ENCODE peak calls at places on chromosome 15, in six cellular contexts. L is H1, P is Peyer's patch, T is transverse colon, Z is IMR-90, E is uterus. U is an unnamed sample.
A peak's percentile ranks its signal among the peaks of the same experiment; 100 is the strongest.

GRCh38 chr15:83809345-83809744 is 155.4 kb downstream of the ADAMTSL3 start:
- DNase-seq in E (no peak), Z (no peak), L (no peak), T (no peak), P (no peak), U (no peak)

GRCh38 chr15:94229591-94230365 is 1.6 kb upstream of the MCTP2 start:
- DNase-seq in L (no peak), T (no peak), Z (no peak), P (no peak), E (no peak), U (no peak)

GRCh38 chr15:77440378-77440999 is 19.8 kb downstream of the HMG20A start:
- DNase-seq in L (no peak), Z (peak; percentile 70), E (no peak), T (no peak), P (no peak), U (no peak)

GRCh38 chr15:76837474-76837873 is 67.7 kb downstream of the SCAPER start:
- DNase-seq in Z (no peak), E (no peak), T (no peak), L (no peak), P (no peak), U (no peak)

GRCh38 chr15:99085413-99086326 is 19.2 kb upstream of the SYNM start:
- DNase-seq in T (no peak), Z (peak; percentile 91), P (no peak), E (peak; percentile 7), L (no peak), U (no peak)

GRCh38 chr15:86570738-86571137 is 491.1 kb downstream of the AGBL1 start:
- DNase-seq in P (no peak), Z (no peak), T (no peak), E (no peak), L (no peak), U (no peak)

GRCh38 chr15:66292261-66293084 is 895 bp upstream of the DIS3L start:
- DNase-seq in P (no peak), L (no peak), Z (no peak), T (no peak), E (no peak), U (no peak)

GRCh38 chr15:75532413-75533250 is 46.5 kb downstream of the PTPN9 start:
- DNase-seq in L (peak; percentile 54), E (peak; percentile 65), T (peak; percentile 56), P (no peak), Z (peak; percentile 88), U (peak; percentile 77)

GRCh38 chr15:40092416-40093223 is 16.1 kb downstream of the BMF start:
- DNase-seq in P (peak; percentile 82), Z (peak; percentile 86), L (no peak), E (peak; percentile 95), T (peak; percentile 74), U (peak; percentile 63)

GRCh38 chr15:77025471-77025901 is 30.6 kb downstream of the PSTPIP1 start:
- DNase-seq in Z (no peak), T (no peak), E (peak; percentile 8), L (peak; percentile 36), P (no peak), U (peak; percentile 13)

GRCh38 chr15:79832358-79832757 is 64.5 kb downstream of the MTHFS start:
- DNase-seq in T (no peak), P (no peak), L (no peak), Z (no peak), E (no peak), U (no peak)

GRCh38 chr15:100995471-100996430 is 76.6 kb downstream of the LRRK1 start:
- DNase-seq in Z (no peak), E (no peak), T (no peak), P (no peak), L (no peak), U (no peak)

GRCh38 chr15:80844011-80844732 is 65.0 kb downstream of the CEMIP start:
- DNase-seq in E (no peak), T (no peak), L (no peak), Z (peak; percentile 64), P (no peak), U (no peak)

GRCh38 chr15:77966540-77967290 is 110.8 kb downstream of the TBC1D2B start:
- DNase-seq in T (peak; percentile 46), P (peak; percentile 54), Z (peak; percentile 62), E (no peak), L (peak; percentile 69), U (no peak)

GRCh38 chr15:37041042-37041441 is 59.3 kb downstream of the MEIS2 start:
- DNase-seq in P (no peak), E (no peak), Z (no peak), L (no peak), T (no peak), U (no peak)

GRCh38 chr15:71559098-71559497 is 251.3 kb upstream of the NR2E3 start:
- DNase-seq in T (no peak), P (no peak), Z (peak; percentile 81), L (no peak), E (no peak), U (no peak)

GRCh38 chr15:70236306-70237103 is 138.8 kb upstream of the TLE3 start:
- DNase-seq in Z (peak; percentile 81), P (no peak), E (no peak), L (no peak), T (no peak), U (no peak)

GRCh38 chr15:74200871-74201419 is 1.6 kb downstream of the STRA6 start:
- DNase-seq in E (peak; percentile 66), Z (peak; percentile 52), L (no peak), P (no peak), T (no peak), U (peak; percentile 11)

GRCh38 chr15:40055576-40056293 is 16.8 kb upstream of the SRP14 start:
- DNase-seq in P (no peak), E (no peak), T (no peak), L (no peak), Z (no peak), U (peak; percentile 82)

GRCh38 chr15:33243869-33244268 is 49.4 kb upstream of the FMN1 start:
- DNase-seq in E (no peak), T (no peak), Z (peak; percentile 44), L (no peak), P (no peak), U (no peak)

GRCh38 chr15:56149071-56149470 is 94.6 kb downstream of the RFX7 start:
- DNase-seq in L (no peak), Z (peak; percentile 33), T (no peak), E (no peak), P (no peak), U (no peak)

GRCh38 chr15:100348578-100348977 is 6.8 kb upstream of the ADAMTS17 start:
- DNase-seq in L (no peak), Z (no peak), E (no peak), P (no peak), T (no peak), U (no peak)

GRCh38 chr15:100276519-100276918 is 65.3 kb downstream of the ADAMTS17 start:
- DNase-seq in L (no peak), E (no peak), T (no peak), P (no peak), Z (no peak), U (no peak)

GRCh38 chr15:75349851-75350588 is 3.2 kb downstream of the NEIL1 start:
- DNase-seq in P (peak; percentile 45), Z (no peak), L (no peak), T (peak; percentile 66), E (no peak), U (no peak)

GRCh38 chr15:77416954-77417353 is 3.0 kb downstream of the PEAK1 start:
- DNase-seq in Z (no peak), E (no peak), T (no peak), P (no peak), L (no peak), U (no peak)

GRCh38 chr15:58003810-58004209 is 61.7 kb downstream of the ALDH1A2 start:
- DNase-seq in E (no peak), Z (no peak), L (no peak), P (no peak), T (no peak), U (no peak)

GRCh38 chr15:41691471-41691870 is 31.3 kb downstream of the MGA start:
- DNase-seq in T (no peak), L (no peak), Z (no peak), E (no peak), P (no peak), U (no peak)

GRCh38 chr15:41698779-41699178 is 38.6 kb downstream of the MGA start:
- DNase-seq in T (no peak), L (no peak), E (no peak), Z (peak; percentile 70), P (no peak), U (no peak)

GRCh38 chr15:41693757-41694156 is 33.6 kb downstream of the MGA start:
- DNase-seq in P (no peak), L (no peak), T (no peak), E (no peak), Z (no peak), U (no peak)

GRCh38 chr15:41692049-41692448 is 31.8 kb downstream of the MGA start:
- DNase-seq in L (no peak), T (no peak), E (no peak), Z (no peak), P (no peak), U (no peak)

GRCh38 chr15:41695750-41696436 is 35.7 kb downstream of the MGA start:
- DNase-seq in E (no peak), T (peak; percentile 18), Z (peak; percentile 73), L (no peak), P (no peak), U (no peak)
- H3K4me1 ChIP-seq in E (no peaks in the 10 kb centered on the region), T (no peaks in the 10 kb centered on the region), Z (no peaks in the 10 kb centered on the region), L (no peaks in the 10 kb centered on the region), P (no peaks in the 10 kb centered on the region), U (peaks cover 6% of the 10 kb centered on the region)

GRCh38 chr15:96365781-96366525 is 35.5 kb downstream of the NR2F2 start:
- DNase-seq in E (no peak), L (peak; percentile 64), T (no peak), Z (no peak), P (no peak), U (no peak)
- H3K36me3 ChIP-seq in E (no peaks in the 10 kb centered on the region), L (no peaks in the 10 kb centered on the region), T (no peaks in the 10 kb centered on the region), Z (no peaks in the 10 kb centered on the region), P (no peaks in the 10 kb centered on the region), U (no peaks in the 10 kb centered on the region)

GRCh38 chr15:90387534-90388461 is at the start of gene IQGAP1:
- DNase-seq in Z (peak; percentile 94), T (peak; percentile 98), L (peak; percentile 97), P (peak; percentile 98), E (peak; percentile 98), U (peak; percentile 98)
- TF ChIP-seq POLR2A in Z (peak; percentile 85), T (peak; percentile 96), L (peak; percentile 65), P (peak; percentile 92), E (peak; percentile 97), U (peak; percentile 93)

DNA sequence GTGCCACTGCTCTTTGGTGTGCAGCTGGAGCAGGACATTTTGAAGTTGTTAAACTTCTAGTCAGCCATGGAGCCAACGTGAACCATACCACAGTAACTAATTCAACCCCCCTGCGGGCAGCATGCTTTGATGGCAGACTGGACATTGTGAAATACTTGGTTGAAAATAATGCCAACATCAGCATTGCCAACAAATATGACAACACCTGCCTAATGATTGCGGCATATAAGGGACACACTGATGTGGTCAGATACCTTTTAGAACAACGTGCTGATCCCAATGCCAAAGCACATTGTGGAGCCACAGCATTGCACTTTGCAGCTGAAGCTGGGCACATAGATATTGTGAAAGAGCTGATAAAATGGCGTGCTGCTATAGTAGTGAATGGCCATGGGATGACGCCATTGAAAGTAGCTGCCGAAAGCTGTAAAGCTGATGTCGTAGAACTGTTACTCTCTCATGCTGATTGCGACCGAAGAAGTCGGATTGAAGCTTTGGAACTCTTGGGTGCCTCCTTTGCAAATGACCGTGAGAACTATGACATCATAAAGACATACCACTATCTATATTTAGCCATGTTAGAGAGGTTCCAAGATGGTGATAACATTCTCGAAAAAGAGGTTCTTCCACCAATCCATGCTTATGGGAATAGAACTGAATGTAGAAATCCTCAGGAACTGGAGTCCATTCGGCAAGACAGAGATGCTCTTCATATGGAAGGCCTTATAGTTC is 12.2 kb downstream of the FEM1B start:
- DNase-seq in T (no peak), L (peak; percentile 33), E (no peak), Z (no peak), P (no peak), U (peak; percentile 87)
- H3K4me1 ChIP-seq in T (peaks cover 16% of the 10 kb centered on the region), L (no peaks in the 10 kb centered on the region), E (no peaks in the 10 kb centered on the region), Z (peaks cover 8% of the 10 kb centered on the region), P (peaks cover 35% of the 10 kb centered on the region), U (peaks cover 88% of the 10 kb centered on the region)

U was measured in gastrocnemius medialis.